ENCODE peak calls at places on chromosomes 11 and 22, in ten cellular contexts. One of them, this sample, is unnamed.

GRCh38 chr11:9643751-9644150 is 20.1 kb upstream of the SWAP70 start:
- DNase-seq in activated T-cell treated with anti-CD3 and anti-CD28 coated beads for 1 hour: no peak
- DNase-seq in stomach: no peak
- DNase-seq in BJ: no peak
- DNase-seq in endothelial cell of umbilical vein: no peak
- DNase-seq in iPS DF 6.9: no peak
- DNase-seq in activated CD4-positive, alpha-beta T cell treated with anti-CD3 and anti-CD28 coated beads, Interleukin-2, amount 10 ng/mL, durations not matched to agents 7 days and 5 days: no peak
- DNase-seq in upper lobe of left lung: no peak
- DNase-seq in heart right ventricle: no peak
- DNase-seq in NCI-H1092 treated with DMSO at 0.1 percent for 48 hours: no peak
- DNase-seq in this sample: no peak

GRCh38 chr11:2564008-2564530 is 119.3 kb downstream of the KCNQ1 start:
- DNase-seq in upper lobe of left lung: no peak
- DNase-seq in stomach: no peak
- DNase-seq in NCI-H1092 treated with DMSO at 0.1 percent for 48 hours: no peak
- DNase-seq in endothelial cell of umbilical vein: no peak
- DNase-seq in activated CD4-positive, alpha-beta T cell treated with anti-CD3 and anti-CD28 coated beads, Interleukin-2, amount 10 ng/mL, durations not matched to agents 7 days and 5 days: no peak
- DNase-seq in activated T-cell treated with anti-CD3 and anti-CD28 coated beads for 1 hour: no peak
- DNase-seq in heart right ventricle: peak
- DNase-seq in BJ: no peak
- DNase-seq in iPS DF 6.9: no peak
- DNase-seq in this sample: no peak

GRCh38 chr11:69485337-69486041 is 4.0 kb downstream of the LINC01488 start:
- DNase-seq in activated T-cell treated with anti-CD3 and anti-CD28 coated beads for 1 hour: no peak
- DNase-seq in endothelial cell of umbilical vein: no peak
- DNase-seq in NCI-H1092 treated with DMSO at 0.1 percent for 48 hours: no peak
- DNase-seq in upper lobe of left lung: no peak
- DNase-seq in activated CD4-positive, alpha-beta T cell treated with anti-CD3 and anti-CD28 coated beads, Interleukin-2, amount 10 ng/mL, durations not matched to agents 7 days and 5 days: no peak
- DNase-seq in stomach: no peak
- DNase-seq in BJ: no peak
- DNase-seq in heart right ventricle: no peak
- DNase-seq in iPS DF 6.9: no peak
- DNase-seq in this sample: no peak

GRCh38 chr11:36480833-36481232 is 29.2 kb downstream of the TRAF6 start:
- DNase-seq in stomach: no peak
- DNase-seq in activated CD4-positive, alpha-beta T cell treated with anti-CD3 and anti-CD28 coated beads, Interleukin-2, amount 10 ng/mL, durations not matched to agents 7 days and 5 days: no peak
- DNase-seq in heart right ventricle: no peak
- DNase-seq in BJ: no peak
- DNase-seq in iPS DF 6.9: no peak
- DNase-seq in NCI-H1092 treated with DMSO at 0.1 percent for 48 hours: no peak
- DNase-seq in upper lobe of left lung: no peak
- DNase-seq in endothelial cell of umbilical vein: no peak
- DNase-seq in activated T-cell treated with anti-CD3 and anti-CD28 coated beads for 1 hour: no peak
- DNase-seq in this sample: no peak

GRCh38 chr11:93081694-93082093 is 112.2 kb downstream of the MTNR1B start:
- DNase-seq in iPS DF 6.9: no peak
- DNase-seq in heart right ventricle: no peak
- DNase-seq in activated T-cell treated with anti-CD3 and anti-CD28 coated beads for 1 hour: no peak
- DNase-seq in NCI-H1092 treated with DMSO at 0.1 percent for 48 hours: no peak
- DNase-seq in endothelial cell of umbilical vein: no peak
- DNase-seq in BJ: no peak
- DNase-seq in stomach: no peak
- DNase-seq in activated CD4-positive, alpha-beta T cell treated with anti-CD3 and anti-CD28 coated beads, Interleukin-2, amount 10 ng/mL, durations not matched to agents 7 days and 5 days: no peak
- DNase-seq in upper lobe of left lung: no peak
- DNase-seq in this sample: no peak

GRCh38 chr11:68313574-68314202 is 1.3 kb downstream of the LRP5 start:
- DNase-seq in upper lobe of left lung: no peak
- DNase-seq in heart right ventricle: no peak
- DNase-seq in endothelial cell of umbilical vein: peak
- DNase-seq in iPS DF 6.9: no peak
- DNase-seq in BJ: no peak
- DNase-seq in NCI-H1092 treated with DMSO at 0.1 percent for 48 hours: peak
- DNase-seq in activated CD4-positive, alpha-beta T cell treated with anti-CD3 and anti-CD28 coated beads, Interleukin-2, amount 10 ng/mL, durations not matched to agents 7 days and 5 days: no peak
- DNase-seq in activated T-cell treated with anti-CD3 and anti-CD28 coated beads for 1 hour: no peak
- DNase-seq in stomach: no peak
- DNase-seq in this sample: no peak

GRCh38 chr11:67252831-67253239 is 13.4 kb upstream of the GRK2 start:
- DNase-seq in NCI-H1092 treated with DMSO at 0.1 percent for 48 hours: no peak
- DNase-seq in activated T-cell treated with anti-CD3 and anti-CD28 coated beads for 1 hour: no peak
- DNase-seq in stomach: no peak
- DNase-seq in activated CD4-positive, alpha-beta T cell treated with anti-CD3 and anti-CD28 coated beads, Interleukin-2, amount 10 ng/mL, durations not matched to agents 7 days and 5 days: peak
- DNase-seq in heart right ventricle: no peak
- DNase-seq in BJ: no peak
- DNase-seq in endothelial cell of umbilical vein: peak
- DNase-seq in upper lobe of left lung: no peak
- DNase-seq in iPS DF 6.9: no peak
- DNase-seq in this sample: no peak

GRCh38 chr11:26827567-26828037 is 105.7 kb upstream of the SLC5A12 start:
- DNase-seq in heart right ventricle: no peak
- DNase-seq in activated CD4-positive, alpha-beta T cell treated with anti-CD3 and anti-CD28 coated beads, Interleukin-2, amount 10 ng/mL, durations not matched to agents 7 days and 5 days: no peak
- DNase-seq in BJ: no peak
- DNase-seq in iPS DF 6.9: no peak
- DNase-seq in stomach: no peak
- DNase-seq in upper lobe of left lung: no peak
- DNase-seq in endothelial cell of umbilical vein: no peak
- DNase-seq in NCI-H1092 treated with DMSO at 0.1 percent for 48 hours: no peak
- DNase-seq in activated T-cell treated with anti-CD3 and anti-CD28 coated beads for 1 hour: no peak
- DNase-seq in this sample: no peak

GRCh38 chr11:6151117-6151516 is 19.0 kb downstream of the OR52B2 start:
- DNase-seq in activated CD4-positive, alpha-beta T cell treated with anti-CD3 and anti-CD28 coated beads, Interleukin-2, amount 10 ng/mL, durations not matched to agents 7 days and 5 days: no peak
- DNase-seq in BJ: no peak
- DNase-seq in stomach: no peak
- DNase-seq in NCI-H1092 treated with DMSO at 0.1 percent for 48 hours: no peak
- DNase-seq in iPS DF 6.9: no peak
- DNase-seq in upper lobe of left lung: no peak
- DNase-seq in heart right ventricle: no peak
- DNase-seq in activated T-cell treated with anti-CD3 and anti-CD28 coated beads for 1 hour: no peak
- DNase-seq in endothelial cell of umbilical vein: no peak
- DNase-seq in this sample: no peak

GRCh38 chr11:3836903-3837302 is 3.9 kb downstream of the RHOG start:
- DNase-seq in heart right ventricle: peak
- DNase-seq in activated T-cell treated with anti-CD3 and anti-CD28 coated beads for 1 hour: peak
- DNase-seq in iPS DF 6.9: no peak
- DNase-seq in BJ: no peak
- DNase-seq in upper lobe of left lung: peak
- DNase-seq in activated CD4-positive, alpha-beta T cell treated with anti-CD3 and anti-CD28 coated beads, Interleukin-2, amount 10 ng/mL, durations not matched to agents 7 days and 5 days: peak
- DNase-seq in stomach: peak
- DNase-seq in endothelial cell of umbilical vein: no peak
- DNase-seq in NCI-H1092 treated with DMSO at 0.1 percent for 48 hours: no peak
- DNase-seq in this sample: no peak

GRCh38 chr22:31603081-31603525 is 58.9 kb downstream of the PISD start:
- DNase-seq in BJ: no peak
- DNase-seq in NCI-H1092 treated with DMSO at 0.1 percent for 48 hours: no peak
- DNase-seq in stomach: no peak
- DNase-seq in upper lobe of left lung: no peak
- DNase-seq in endothelial cell of umbilical vein: no peak
- DNase-seq in activated CD4-positive, alpha-beta T cell treated with anti-CD3 and anti-CD28 coated beads, Interleukin-2, amount 10 ng/mL, durations not matched to agents 7 days and 5 days: no peak
- DNase-seq in iPS DF 6.9: no peak
- DNase-seq in heart right ventricle: no peak
- DNase-seq in activated T-cell treated with anti-CD3 and anti-CD28 coated beads for 1 hour: no peak
- DNase-seq in this sample: no peak

GRCh38 chr11:125679397-125679796 is 1.2 kb downstream of the ACRV1 start:
- DNase-seq in activated T-cell treated with anti-CD3 and anti-CD28 coated beads for 1 hour: no peak
- DNase-seq in BJ: no peak
- DNase-seq in upper lobe of left lung: no peak
- DNase-seq in iPS DF 6.9: no peak
- DNase-seq in NCI-H1092 treated with DMSO at 0.1 percent for 48 hours: no peak
- DNase-seq in stomach: no peak
- DNase-seq in endothelial cell of umbilical vein: peak
- DNase-seq in activated CD4-positive, alpha-beta T cell treated with anti-CD3 and anti-CD28 coated beads, Interleukin-2, amount 10 ng/mL, durations not matched to agents 7 days and 5 days: no peak
- DNase-seq in heart right ventricle: no peak
- DNase-seq in this sample: no peak

GRCh38 chr11:92109476-92109875 is 115.1 kb upstream of the FAT3 start:
- DNase-seq in heart right ventricle: no peak
- DNase-seq in activated T-cell treated with anti-CD3 and anti-CD28 coated beads for 1 hour: no peak
- DNase-seq in BJ: no peak
- DNase-seq in upper lobe of left lung: no peak
- DNase-seq in stomach: no peak
- DNase-seq in endothelial cell of umbilical vein: no peak
- DNase-seq in activated CD4-positive, alpha-beta T cell treated with anti-CD3 and anti-CD28 coated beads, Interleukin-2, amount 10 ng/mL, durations not matched to agents 7 days and 5 days: no peak
- DNase-seq in iPS DF 6.9: no peak
- DNase-seq in NCI-H1092 treated with DMSO at 0.1 percent for 48 hours: no peak
- DNase-seq in this sample: no peak

GRCh38 chr22:22810018-22810427 is 77.6 kb upstream of the IGLL5 start:
- DNase-seq in upper lobe of left lung: no peak
- DNase-seq in endothelial cell of umbilical vein: peak
- DNase-seq in iPS DF 6.9: peak
- DNase-seq in NCI-H1092 treated with DMSO at 0.1 percent for 48 hours: no peak
- DNase-seq in BJ: no peak
- DNase-seq in activated T-cell treated with anti-CD3 and anti-CD28 coated beads for 1 hour: peak
- DNase-seq in heart right ventricle: peak
- DNase-seq in activated CD4-positive, alpha-beta T cell treated with anti-CD3 and anti-CD28 coated beads, Interleukin-2, amount 10 ng/mL, durations not matched to agents 7 days and 5 days: no peak
- DNase-seq in stomach: peak
- DNase-seq in this sample: no peak

GRCh38 chr11:123187221-123187620 is 7.8 kb downstream of the CLMP start:
- DNase-seq in stomach: no peak
- DNase-seq in activated T-cell treated with anti-CD3 and anti-CD28 coated beads for 1 hour: no peak
- DNase-seq in NCI-H1092 treated with DMSO at 0.1 percent for 48 hours: no peak
- DNase-seq in upper lobe of left lung: no peak
- DNase-seq in heart right ventricle: no peak
- DNase-seq in activated CD4-positive, alpha-beta T cell treated with anti-CD3 and anti-CD28 coated beads, Interleukin-2, amount 10 ng/mL, durations not matched to agents 7 days and 5 days: no peak
- DNase-seq in iPS DF 6.9: no peak
- DNase-seq in BJ: no peak
- DNase-seq in endothelial cell of umbilical vein: no peak
- DNase-seq in this sample: no peak

This sample was measured in AG04449.